ENCODE peak calls at places on chromosomes 5 and 9, in five cellular contexts. One of them, this sample, is unnamed.

GRCh38 chr5:151947924-151948323 is 23.3 kb upstream of the GLRA1 start:
- DNase-seq in left lung: no peak
- DNase-seq in A549: no peak
- DNase-seq in left ventricle myocardium inferior: no peak
- DNase-seq in sigmoid colon: no peak
- DNase-seq in this sample: no peak

GRCh38 chr5:55868846-55869245 is 17.7 kb downstream of the IL31RA start:
- DNase-seq in left lung: peak; percentile 67
- DNase-seq in left ventricle myocardium inferior: no peak
- DNase-seq in sigmoid colon: no peak
- DNase-seq in A549: peak; percentile 79
- DNase-seq in this sample: no peak

GRCh38 chr9:113746486-113746885 is 129.6 kb upstream of the ZNF618 start:
- DNase-seq in left lung: no peak
- DNase-seq in sigmoid colon: no peak
- DNase-seq in A549: no peak
- DNase-seq in left ventricle myocardium inferior: no peak
- DNase-seq in this sample: no peak

GRCh38 chr9:95495988-95496387 is 20.8 kb downstream of the PTCH1 start:
- DNase-seq in left ventricle myocardium inferior: no peak
- DNase-seq in left lung: no peak
- DNase-seq in A549: no peak
- DNase-seq in sigmoid colon: no peak
- DNase-seq in this sample: no peak

GRCh38 chr9:78261403-78262001 is 25.6 kb downstream of the CEP78 start:
- DNase-seq in A549: peak; percentile 45
- DNase-seq in left lung: no peak
- DNase-seq in left ventricle myocardium inferior: no peak
- DNase-seq in sigmoid colon: no peak
- DNase-seq in this sample: no peak

GRCh38 chr5:111968459-111968858 is 211.5 kb upstream of the NREP start:
- DNase-seq in sigmoid colon: no peak
- DNase-seq in A549: no peak
- DNase-seq in left lung: no peak
- DNase-seq in left ventricle myocardium inferior: no peak
- DNase-seq in this sample: no peak

GRCh38 chr5:93359296-93359957 is 221.6 kb downstream of the NR2F1-AS1 start:
- DNase-seq in left lung: no peak
- DNase-seq in sigmoid colon: no peak
- DNase-seq in left ventricle myocardium inferior: no peak
- DNase-seq in A549: no peak
- DNase-seq in this sample: no peak

GRCh38 chr5:111301264-111301663 is 77.1 kb downstream of the CAMK4 start:
- DNase-seq in left ventricle myocardium inferior: no peak
- DNase-seq in sigmoid colon: no peak
- DNase-seq in A549: no peak
- DNase-seq in left lung: no peak
- DNase-seq in this sample: no peak

GRCh38 chr5:110702300-110702699 is 24.2 kb downstream of the TMEM232 start:
- DNase-seq in left ventricle myocardium inferior: no peak
- DNase-seq in sigmoid colon: no peak
- DNase-seq in A549: no peak
- DNase-seq in left lung: no peak
- DNase-seq in this sample: no peak

GRCh38 chr9:35660966-35661413 is 2.9 kb downstream of the CCDC107 start:
- DNase-seq in sigmoid colon: peak; percentile 80
- DNase-seq in left ventricle myocardium inferior: no peak
- DNase-seq in left lung: no peak
- DNase-seq in A549: no peak
- DNase-seq in this sample: no peak

GRCh38 chr5:95872333-95873268 is 50.1 kb upstream of the GLRX start:
- DNase-seq in left ventricle myocardium inferior: no peak
- DNase-seq in left lung: no peak
- DNase-seq in A549: no peak
- DNase-seq in sigmoid colon: no peak
- DNase-seq in this sample: no peak

GRCh38 chr5:132267931-132268501 is 10.5 kb downstream of the PDLIM4 start:
- DNase-seq in A549: no peak
- DNase-seq in left lung: no peak
- DNase-seq in sigmoid colon: peak; percentile 78
- DNase-seq in left ventricle myocardium inferior: no peak
- DNase-seq in this sample: no peak

GRCh38 chr5:120778491-120779293 is 314.6 kb downstream of the PRR16 start:
- DNase-seq in left ventricle myocardium inferior: no peak
- DNase-seq in left lung: no peak
- DNase-seq in A549: no peak
- DNase-seq in sigmoid colon: no peak
- DNase-seq in this sample: no peak

GRCh38 chr5:115815693-115816225 is 700 bp downstream of the CDO1 start:
- DNase-seq in sigmoid colon: no peak
- DNase-seq in left ventricle myocardium inferior: peak; percentile 15
- DNase-seq in A549: no peak
- DNase-seq in left lung: no peak
- DNase-seq in this sample: peak; percentile 60

GRCh38 chr5:145853952-145854351 is 18.8 kb upstream of the PRELID2 start:
- DNase-seq in sigmoid colon: no peak
- DNase-seq in left lung: no peak
- DNase-seq in left ventricle myocardium inferior: no peak
- DNase-seq in A549: no peak
- DNase-seq in this sample: no peak

GRCh38 chr5:88860501-88860900 is 22.5 kb downstream of the MEF2C start:
- DNase-seq in left lung: no peak
- DNase-seq in A549: no peak
- DNase-seq in left ventricle myocardium inferior: no peak
- DNase-seq in sigmoid colon: no peak
- DNase-seq in this sample: no peak

GRCh38 chr9:12657998-12658397 is 35.2 kb upstream of the TYRP1 start:
- DNase-seq in left lung: no peak
- DNase-seq in left ventricle myocardium inferior: no peak
- DNase-seq in sigmoid colon: no peak
- DNase-seq in A549: no peak
- DNase-seq in this sample: no peak

GRCh38 chr5:128305341-128305740 is 221.8 kb downstream of the SLC12A2 start:
- DNase-seq in left lung: no peak
- DNase-seq in A549: no peak
- DNase-seq in left ventricle myocardium inferior: no peak
- DNase-seq in sigmoid colon: no peak
- DNase-seq in this sample: no peak

GRCh38 chr5:56384186-56384585 is 151.1 kb upstream of the ANKRD55 start:
- DNase-seq in left ventricle myocardium inferior: no peak
- DNase-seq in A549: no peak
- DNase-seq in sigmoid colon: no peak
- DNase-seq in left lung: no peak
- DNase-seq in this sample: no peak

GRCh38 chr5:42811591-42812392 is at the start of gene SELENOP:
- DNase-seq in left lung: peak; percentile 56
- DNase-seq in sigmoid colon: peak; percentile 81
- DNase-seq in A549: no peak
- DNase-seq in left ventricle myocardium inferior: no peak
- DNase-seq in this sample: no peak

GRCh38 chr5:26737763-26738162 is 300.6 kb downstream of the CDH9 start:
- DNase-seq in left ventricle myocardium inferior: no peak
- DNase-seq in sigmoid colon: no peak
- DNase-seq in A549: no peak
- DNase-seq in left lung: no peak
- DNase-seq in this sample: no peak

GRCh38 chr5:3277590-3278196 is 317.9 kb upstream of the IRX1 start:
- DNase-seq in A549: no peak
- DNase-seq in left ventricle myocardium inferior: no peak
- DNase-seq in left lung: no peak
- DNase-seq in sigmoid colon: no peak
- DNase-seq in this sample: no peak

GRCh38 chr9:100170556-100170955 is 71.5 kb downstream of the INVS start:
- DNase-seq in sigmoid colon: no peak
- DNase-seq in A549: no peak
- DNase-seq in left lung: no peak
- DNase-seq in left ventricle myocardium inferior: no peak
- DNase-seq in this sample: no peak

GRCh38 chr9:97413462-97413861 is 1.6 kb downstream of the TDRD7 start:
- DNase-seq in A549: no peak
- DNase-seq in left lung: no peak
- DNase-seq in left ventricle myocardium inferior: no peak
- DNase-seq in sigmoid colon: no peak
- DNase-seq in this sample: no peak

GRCh38 chr5:471750-472058 is 28.7 kb downstream of the EXOC3 start:
- DNase-seq in left ventricle myocardium inferior: no peak
- DNase-seq in sigmoid colon: no peak
- DNase-seq in left lung: no peak
- DNase-seq in A549: no peak
- DNase-seq in this sample: no peak

GRCh38 chr5:10018670-10019069 is 231.0 kb downstream of the ATPSCKMT start:
- DNase-seq in left ventricle myocardium inferior: no peak
- DNase-seq in A549: peak; percentile 36
- DNase-seq in sigmoid colon: no peak
- DNase-seq in left lung: no peak
- DNase-seq in this sample: no peak

GRCh38 chr9:7510209-7510608 is 289.4 kb downstream of the DMAC1 start:
- DNase-seq in left ventricle myocardium inferior: no peak
- DNase-seq in sigmoid colon: no peak
- DNase-seq in A549: no peak
- DNase-seq in left lung: no peak
- DNase-seq in this sample: no peak

GRCh38 chr5:30930736-30931135 is 262.8 kb upstream of the CDH6 start:
- DNase-seq in sigmoid colon: no peak
- DNase-seq in A549: no peak
- DNase-seq in left lung: no peak
- DNase-seq in left ventricle myocardium inferior: no peak
- DNase-seq in this sample: no peak

GRCh38 chr5:137348759-137349158 is 150.4 kb downstream of the SPOCK1 start:
- DNase-seq in left ventricle myocardium inferior: no peak
- DNase-seq in left lung: no peak
- DNase-seq in A549: no peak
- DNase-seq in sigmoid colon: no peak
- DNase-seq in this sample: no peak

GRCh38 chr5:119336262-119336661 is 19.6 kb upstream of the TNFAIP8 start:
- DNase-seq in A549: no peak
- DNase-seq in sigmoid colon: no peak
- DNase-seq in left lung: no peak
- DNase-seq in left ventricle myocardium inferior: no peak
- DNase-seq in this sample: no peak

GRCh38 chr9:118929317-118929716 is 439.9 kb downstream of the BRINP1 start:
- DNase-seq in left lung: no peak
- DNase-seq in left ventricle myocardium inferior: no peak
- DNase-seq in A549: no peak
- DNase-seq in sigmoid colon: no peak
- DNase-seq in this sample: no peak

GRCh38 chr5:25334288-25334790 is 689.6 kb upstream of the CDH10 start:
- DNase-seq in sigmoid colon: no peak
- DNase-seq in left lung: no peak
- DNase-seq in left ventricle myocardium inferior: no peak
- DNase-seq in A549: no peak
- DNase-seq in this sample: no peak

GRCh38 chr5:158841918-158842317 is 257.8 kb downstream of the EBF1 start:
- DNase-seq in sigmoid colon: no peak
- DNase-seq in A549: no peak
- DNase-seq in left ventricle myocardium inferior: no peak
- DNase-seq in left lung: no peak
- DNase-seq in this sample: no peak

GRCh38 chr5:59380350-59380951 is 513.1 kb downstream of the PDE4D start:
- DNase-seq in left lung: no peak
- DNase-seq in left ventricle myocardium inferior: no peak
- DNase-seq in sigmoid colon: no peak
- DNase-seq in A549: no peak
- DNase-seq in this sample: no peak

DNA sequence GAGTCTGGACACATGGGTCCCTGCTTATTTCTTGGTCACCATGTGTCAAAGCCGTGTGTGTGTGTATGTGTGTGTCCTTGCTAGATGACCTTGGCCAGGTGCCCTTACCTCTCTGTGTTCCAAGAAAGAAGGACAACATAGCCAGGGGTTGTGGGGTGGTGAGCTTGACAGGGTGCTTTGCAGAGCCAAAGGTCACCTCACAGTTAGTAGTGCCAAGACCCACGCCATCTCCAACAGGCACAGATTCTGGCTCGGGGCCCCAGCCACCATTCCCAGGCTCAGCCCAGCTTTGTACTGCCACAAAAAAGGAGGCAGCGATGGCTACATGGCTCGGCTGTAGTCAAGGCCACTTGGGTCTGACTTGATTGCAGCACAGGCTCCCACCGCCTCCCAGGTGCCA is 39.5 kb downstream of the CXXC5 start:
- DNase-seq in left ventricle myocardium inferior: no peak
- DNase-seq in sigmoid colon: no peak
- DNase-seq in A549: no peak
- DNase-seq in left lung: no peak
- DNase-seq in this sample: no peak
- H3K4me1 ChIP-seq in left ventricle myocardium inferior: peaks cover 79% of the 10 kb centered on the region
- H3K4me1 ChIP-seq in sigmoid colon: peaks cover 26% of the 10 kb centered on the region
- H3K4me1 ChIP-seq in A549: peaks cover 38% of the 10 kb centered on the region
- H3K4me1 ChIP-seq in left lung: peaks cover 8% of the 10 kb centered on the region
- H3K4me1 ChIP-seq in this sample: peaks cover 11% of the 10 kb centered on the region

GRCh38 chr9:21510806-21511205 is 28.7 kb upstream of the IFNE start:
- DNase-seq in sigmoid colon: no peak
- DNase-seq in left lung: no peak
- DNase-seq in left ventricle myocardium inferior: no peak
- DNase-seq in A549: no peak
- DNase-seq in this sample: no peak
- H3K4me1 ChIP-seq in sigmoid colon: peaks cover 3% of the 10 kb centered on the region
- H3K4me1 ChIP-seq in left lung: no peaks in the 10 kb centered on the region
- H3K4me1 ChIP-seq in left ventricle myocardium inferior: no peaks in the 10 kb centered on the region
- H3K4me1 ChIP-seq in A549: peaks cover 42% of the 10 kb centered on the region
- H3K4me1 ChIP-seq in this sample: no peaks in the 10 kb centered on the region

GRCh38 chr9:120902286-120902685 is 24.3 kb downstream of the TRAF1 start:
- DNase-seq in left ventricle myocardium inferior: no peak
- DNase-seq in sigmoid colon: no peak
- DNase-seq in left lung: no peak
- DNase-seq in A549: no peak
- DNase-seq in this sample: no peak
- H3K4me1 ChIP-seq in left ventricle myocardium inferior: peaks cover 4% of the 10 kb centered on the region
- H3K4me1 ChIP-seq in sigmoid colon: no peaks in the 10 kb centered on the region
- H3K4me1 ChIP-seq in left lung: no peaks in the 10 kb centered on the region
- H3K4me1 ChIP-seq in A549: no peaks in the 10 kb centered on the region
- H3K4me1 ChIP-seq in this sample: peaks cover under 1% of the 10 kb centered on the region

DNA sequence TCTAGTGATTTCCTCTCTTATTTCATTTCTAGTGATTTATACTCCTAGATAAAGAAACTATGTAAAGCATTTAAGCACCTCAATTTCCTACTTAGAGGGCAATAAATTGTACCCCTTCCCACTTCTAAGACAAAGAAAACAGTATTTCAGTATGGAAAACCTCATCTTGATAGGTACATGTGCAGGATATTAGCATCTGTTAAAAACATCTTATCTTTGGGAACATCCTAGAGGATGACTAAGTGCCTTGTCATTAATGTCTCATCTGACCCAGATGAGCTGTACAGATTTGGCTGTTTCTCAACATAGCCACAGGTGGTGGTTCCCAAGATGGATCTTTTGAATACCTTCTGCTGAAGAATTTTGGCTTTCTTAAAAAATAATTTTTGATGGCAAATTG is 5.7 kb downstream of the MEGF10 start:
- DNase-seq in left lung: no peak
- DNase-seq in left ventricle myocardium inferior: no peak
- DNase-seq in A549: no peak
- DNase-seq in sigmoid colon: no peak
- DNase-seq in this sample: no peak
- H3K4me1 ChIP-seq in left lung: no peaks in the 10 kb centered on the region
- H3K4me1 ChIP-seq in left ventricle myocardium inferior: no peaks in the 10 kb centered on the region
- H3K4me1 ChIP-seq in A549: no peaks in the 10 kb centered on the region
- H3K4me1 ChIP-seq in sigmoid colon: no peaks in the 10 kb centered on the region
- H3K4me1 ChIP-seq in this sample: no peaks in the 10 kb centered on the region